ENCODE peak calls at places on chromosomes 11 and 22, in ten cellular contexts. R is AG10803, N is adipocyte, Y is activated gamma-delta T cell treated with Interleukin-2 at 50 U/mL for 16 hours, J is WTC11, V is right cardiac atrium, G is RCC 7860, O is T47D, F is GM03348, A is astrocyte of the spinal cord. L is an unnamed sample.

GRCh38 chr11:128687321-128687720 is 6.6 kb upstream of the FLI1 start:
- DNase-seq in R (no peak), N (no peak), Y (no peak), J (peak), V (peak), G (no peak), O (peak), F (no peak), A (no peak), L (peak)

GRCh38 chr22:19463491-19464469 is 15.2 kb downstream of the UFD1 start:
- DNase-seq in R (peak), N (peak), Y (no peak), J (no peak), V (peak), G (no peak), O (no peak), F (peak), A (peak), L (no peak)

GRCh38 chr22:41870786-41871185 is 37.9 kb downstream of the SREBF2 start:
- DNase-seq in R (no peak), N (no peak), Y (no peak), J (no peak), V (no peak), G (no peak), O (no peak), F (no peak), A (no peak), L (no peak)

GRCh38 chr11:15697437-15698236 is 582.9 kb downstream of the INSC start:
- DNase-seq in R (no peak), N (no peak), Y (no peak), J (no peak), V (no peak), G (no peak), O (no peak), F (no peak), A (no peak), L (no peak)

GRCh38 chr11:110046759-110047386 is 46.3 kb upstream of the ZC3H12C start:
- DNase-seq in R (no peak), N (no peak), Y (no peak), J (no peak), V (no peak), G (no peak), O (no peak), F (no peak), A (no peak), L (no peak)

GRCh38 chr11:126159719-126160344 is 51.6 kb downstream of the RPUSD4 start:
- DNase-seq in R (no peak), N (no peak), Y (no peak), J (peak), V (no peak), G (no peak), O (no peak), F (no peak), A (no peak), L (peak)

GRCh38 chr11:3380706-3381570 is 2.0 kb upstream of the ZNF195 start:
- DNase-seq in R (peak), N (no peak), Y (no peak), J (peak), V (no peak), G (no peak), O (no peak), F (no peak), A (no peak), L (peak)

GRCh38 chr11:102204174-102204573 is 93.9 kb downstream of the YAP1 start:
- DNase-seq in R (no peak), N (no peak), Y (no peak), J (no peak), V (no peak), G (no peak), O (no peak), F (no peak), A (no peak), L (no peak)

GRCh38 chr11:105448703-105449079 is 161.2 kb upstream of the GRIA4 start:
- DNase-seq in R (no peak), N (no peak), Y (no peak), J (no peak), V (no peak), G (no peak), O (no peak), F (no peak), A (no peak), L (no peak)

GRCh38 chr11:17812286-17813187 is 78.0 kb downstream of the KCNC1 start:
- DNase-seq in R (no peak), N (peak), Y (no peak), J (no peak), V (no peak), G (no peak), O (peak), F (no peak), A (no peak), L (no peak)

GRCh38 chr11:15819679-15820286 is 536.6 kb downstream of the SOX6 start:
- DNase-seq in R (peak), N (peak), Y (no peak), J (peak), V (peak), G (no peak), O (peak), F (peak), A (peak), L (peak)

GRCh38 chr11:75311858-75312288 is 39.6 kb downstream of the ARRB1 start:
- DNase-seq in R (peak), N (peak), Y (no peak), J (no peak), V (peak), G (no peak), O (no peak), F (peak), A (peak), L (no peak)

GRCh38 chr22:42271191-42271813 is 849 bp upstream of the TCF20 start:
- DNase-seq in R (no peak), N (no peak), Y (no peak), J (no peak), V (no peak), G (no peak), O (no peak), F (no peak), A (no peak), L (no peak)

GRCh38 chr11:61719968-61720367 is 32.5 kb upstream of the MYRF start:
- DNase-seq in R (no peak), N (no peak), Y (no peak), J (no peak), V (no peak), G (no peak), O (no peak), F (no peak), A (no peak), L (no peak)

GRCh38 chr22:17705565-17706450 is 67.3 kb downstream of the BCL2L13 start:
- DNase-seq in R (no peak), N (no peak), Y (no peak), J (no peak), V (no peak), G (no peak), O (no peak), F (no peak), A (no peak), L (no peak)

GRCh38 chr11:123357353-123357989 is 72.6 kb upstream of the GRAMD1B start:
- DNase-seq in R (no peak), N (no peak), Y (no peak), J (no peak), V (no peak), G (no peak), O (no peak), F (no peak), A (no peak), L (no peak)

GRCh38 chr11:93000511-93001476 is 31.3 kb downstream of the MTNR1B start:
- DNase-seq in R (peak), N (peak), Y (no peak), J (no peak), V (no peak), G (peak), O (no peak), F (peak), A (peak), L (no peak)

GRCh38 chr11:1874406-1875092 is 17.1 kb downstream of the PRR33 start:
- DNase-seq in R (no peak), N (no peak), Y (no peak), J (no peak), V (peak), G (no peak), O (no peak), F (no peak), A (no peak), L (no peak)

GRCh38 chr11:33723238-33723881 is 12.9 kb downstream of the CD59 start:
- DNase-seq in R (peak), N (peak), Y (no peak), J (no peak), V (no peak), G (peak), O (peak), F (peak), A (peak), L (no peak)

GRCh38 chr11:2933376-2934056 is 4.3 kb upstream of the PHLDA2 start:
- DNase-seq in R (peak), N (peak), Y (no peak), J (peak), V (peak), G (peak), O (peak), F (peak), A (peak), L (no peak)

GRCh38 chr11:130383363-130384168 is 44.8 kb downstream of the ADAMTS8 start:
- DNase-seq in R (peak), N (peak), Y (no peak), J (peak), V (no peak), G (peak), O (peak), F (peak), A (peak), L (no peak)

GRCh38 chr11:65429069-65429681 is 6.6 kb downstream of the NEAT1 start:
- DNase-seq in R (peak), N (peak), Y (no peak), J (no peak), V (no peak), G (peak), O (peak), F (no peak), A (peak), L (peak)

GRCh38 chr11:65551572-65552398 is 6.4 kb downstream of the LTBP3 start:
- DNase-seq in R (no peak), N (peak), Y (peak), J (peak), V (peak), G (no peak), O (peak), F (no peak), A (no peak), L (peak)

GRCh38 chr11:47672283-47672730 is 29.9 kb upstream of the MTCH2 start:
- DNase-seq in R (no peak), N (no peak), Y (no peak), J (no peak), V (no peak), G (no peak), O (no peak), F (no peak), A (no peak), L (no peak)

GRCh38 chr22:37930270-37930951 is 23.0 kb downstream of the C22orf23 start:
- DNase-seq in R (peak), N (peak), Y (no peak), J (peak), V (no peak), G (no peak), O (peak), F (peak), A (no peak), L (peak)

GRCh38 chr22:39173787-39174497 is 21.5 kb upstream of the CBX7 start:
- DNase-seq in R (no peak), N (no peak), Y (peak), J (no peak), V (no peak), G (no peak), O (no peak), F (no peak), A (no peak), L (no peak)

GRCh38 chr11:68050371-68050841 is 11.6 kb downstream of the TCIRG1 start:
- DNase-seq in R (no peak), N (no peak), Y (no peak), J (no peak), V (peak), G (no peak), O (no peak), F (no peak), A (no peak), L (no peak)

GRCh38 chr11:75536786-75537629 is 11.3 kb upstream of the GDPD5 start:
- DNase-seq in R (peak), N (no peak), Y (peak), J (no peak), V (no peak), G (peak), O (no peak), F (no peak), A (no peak), L (no peak)

GRCh38 chr22:43233529-43233928 is 46.6 kb upstream of the TTLL12 start:
- DNase-seq in R (no peak), N (no peak), Y (no peak), J (no peak), V (no peak), G (no peak), O (no peak), F (no peak), A (no peak), L (no peak)

GRCh38 chr22:23253475-23254055 is 73.3 kb downstream of the BCR start:
- DNase-seq in R (no peak), N (no peak), Y (no peak), J (no peak), V (peak), G (no peak), O (no peak), F (no peak), A (no peak), L (no peak)

GRCh38 chr22:45254789-45255261 is 14.1 kb upstream of the KIAA0930 start:
- DNase-seq in R (no peak), N (no peak), Y (no peak), J (no peak), V (no peak), G (peak), O (no peak), F (no peak), A (no peak), L (no peak)